ENCODE peak calls at places on chromosomes 3 and 15, in four cellular contexts. J is HepG2, O is K562, D is GM12878. F is an unnamed sample.

GRCh38 chr3:141204343-141204742 is 27.3 kb upstream of the PXYLP1 start:
- DNase-seq in J (no peak), O (no peak), D (no peak), F (no peak)

GRCh38 chr15:95594496-95594895 is 736.0 kb upstream of the NR2F2 start:
- DNase-seq in J (no peak), O (no peak), D (no peak), F (no peak)

GRCh38 chr3:107103786-107104185 is 273.5 kb upstream of the CCDC54 start:
- DNase-seq in J (no peak), O (no peak), D (no peak), F (no peak)

GRCh38 chr15:74364936-74365618 is 2.4 kb downstream of the CYP11A1 start:
- DNase-seq in J (no peak), O (no peak), D (no peak), F (no peak)

GRCh38 chr3:196268270-196269163 is 19.0 kb downstream of the PCYT1A start:
- DNase-seq in J (no peak), O (peak; percentile 55), D (no peak), F (no peak)

GRCh38 chr3:140406655-140407054 is 271.2 kb upstream of the TRIM42 start:
- DNase-seq in J (no peak), O (no peak), D (no peak), F (no peak)

GRCh38 chr3:50639055-50639494 is 22.1 kb downstream of the MAPKAPK3 start:
- DNase-seq in J (no peak), O (no peak), D (no peak), F (no peak)

GRCh38 chr3:12187448-12188327 is 29.0 kb upstream of the TIMP4 start:
- DNase-seq in J (no peak), O (no peak), D (peak; percentile 61), F (no peak)

GRCh38 chr3:193078996-193079731 is 161.5 kb upstream of the MB21D2 start:
- DNase-seq in J (no peak), O (no peak), D (no peak), F (no peak)

GRCh38 chr15:95536638-95537037 is 793.9 kb upstream of the NR2F2 start:
- DNase-seq in J (no peak), O (no peak), D (no peak), F (no peak)

GRCh38 chr15:78909791-78910228 is 35.0 kb downstream of the CTSH start:
- DNase-seq in J (peak; percentile 42), O (peak; percentile 62), D (peak; percentile 26), F (peak; percentile 73)

GRCh38 chr3:157073810-157074209 is 86.1 kb downstream of the CCNL1 start:
- DNase-seq in J (no peak), O (no peak), D (no peak), F (no peak)

GRCh38 chr3:129424185-129424841 is 4.1 kb downstream of the EFCAB12 start:
- DNase-seq in J (peak; percentile 54), O (peak; percentile 66), D (peak; percentile 66), F (no peak)

GRCh38 chr15:78047631-78048409 is 29.7 kb downstream of the TBC1D2B start:
- DNase-seq in J (no peak), O (no peak), D (no peak), F (no peak)

GRCh38 chr3:196569003-196569516 is 600 bp downstream of the FBXO45 start:
- DNase-seq in J (peak; percentile 14), O (peak; percentile 50), D (no peak), F (peak; percentile 32)

DNA sequence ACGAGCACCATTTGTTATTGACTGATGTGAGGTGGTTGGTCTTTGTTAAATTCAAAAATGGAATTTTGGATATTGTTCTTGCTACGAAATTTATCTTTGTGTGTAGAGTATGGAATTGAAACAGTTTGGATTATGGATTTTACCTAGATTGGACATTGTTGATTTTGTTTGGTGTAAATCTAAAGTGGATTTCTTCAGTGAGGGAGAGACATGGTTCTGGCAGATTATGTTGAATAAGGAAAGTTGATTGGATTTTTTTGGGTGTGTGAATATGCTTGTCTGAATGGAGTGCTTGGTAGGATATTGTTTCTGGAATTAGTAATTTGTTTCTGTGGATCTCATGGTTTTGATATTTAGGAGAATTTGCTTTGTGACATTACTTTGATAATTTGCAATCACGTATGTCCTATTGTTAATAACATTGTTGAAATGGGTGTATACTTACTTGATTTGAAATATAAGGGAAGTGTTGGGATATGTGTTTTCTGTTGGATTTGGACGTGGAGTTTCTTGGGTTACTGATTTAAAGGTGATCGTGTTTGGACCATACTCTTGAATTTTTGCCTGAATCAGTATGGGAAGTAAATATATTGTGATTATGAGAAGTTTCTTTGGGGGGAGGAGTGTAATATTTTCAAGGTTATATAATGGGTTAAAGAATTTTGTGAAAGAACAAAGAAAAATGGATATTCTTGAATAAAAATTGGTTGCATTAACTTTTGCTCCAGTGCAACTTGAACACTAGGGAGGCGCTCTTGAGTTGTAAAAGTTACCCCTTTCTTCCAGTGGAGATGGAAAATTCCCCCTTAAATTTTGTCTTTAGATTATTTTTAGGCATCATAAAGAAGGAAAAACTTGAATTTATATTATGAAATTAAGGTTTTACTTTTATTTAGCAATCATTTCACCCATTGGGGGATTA is 875 bp upstream of the CHD2 start:
- DNase-seq in J (no peak), O (peak; percentile 67), D (no peak), F (no peak)
- TF ChIP-seq TARDBP in J (no peak), O (no peak), D (no peak), F (no peak)

DNA sequence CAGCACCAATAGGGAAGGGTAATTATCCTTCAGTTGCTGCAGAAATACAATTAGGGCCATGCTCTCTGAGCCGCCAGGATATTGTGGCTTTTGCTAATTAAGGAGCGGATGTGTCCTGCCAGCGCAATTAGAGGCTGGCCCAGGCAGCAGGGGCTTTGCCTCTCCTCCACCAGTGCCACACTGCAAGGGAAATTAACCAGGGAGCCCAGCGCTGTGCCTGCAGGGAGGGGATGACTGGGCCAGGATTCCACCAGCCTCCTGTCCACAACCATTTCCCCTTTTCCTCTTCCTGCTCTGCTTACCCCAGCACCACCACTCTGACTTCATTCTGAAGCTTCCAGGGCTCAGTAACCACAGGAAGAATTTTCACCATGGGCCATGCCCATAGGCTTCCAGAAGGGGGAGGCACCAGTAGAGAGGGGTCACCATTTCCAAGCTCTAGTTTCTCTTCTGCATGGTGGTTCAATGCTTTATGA is 10.3 kb upstream of the AEN start:
- DNase-seq in J (no peak), O (no peak), D (no peak), F (no peak)
- TF ChIP-seq TARDBP in J (no peak), O (no peak), D (no peak), F (no peak)

GRCh38 chr3:77319711-77320110 is 279.8 kb downstream of the ROBO2 start:
- DNase-seq in J (peak; percentile 15), O (peak; percentile 21), D (no peak), F (peak; percentile 16)
- TF ChIP-seq TARDBP in J (no peak), O (no peak), D (no peak), F (no peak)

GRCh38 chr3:38059148-38059547 is 20.1 kb downstream of the DLEC1 start:
- DNase-seq in J (no peak), O (peak; percentile 14), D (no peak), F (no peak)

GRCh38 chr3:38059597-38059996 is 20.6 kb downstream of the DLEC1 start:
- DNase-seq in J (no peak), O (no peak), D (no peak), F (no peak)

GRCh38 chr3:38051131-38051530 is 12.1 kb downstream of the DLEC1 start:
- DNase-seq in J (no peak), O (no peak), D (no peak), F (no peak)

GRCh38 chr3:38049358-38050126 is 10.5 kb downstream of the DLEC1 start:
- DNase-seq in J (no peak), O (no peak), D (no peak), F (no peak)

DNA sequence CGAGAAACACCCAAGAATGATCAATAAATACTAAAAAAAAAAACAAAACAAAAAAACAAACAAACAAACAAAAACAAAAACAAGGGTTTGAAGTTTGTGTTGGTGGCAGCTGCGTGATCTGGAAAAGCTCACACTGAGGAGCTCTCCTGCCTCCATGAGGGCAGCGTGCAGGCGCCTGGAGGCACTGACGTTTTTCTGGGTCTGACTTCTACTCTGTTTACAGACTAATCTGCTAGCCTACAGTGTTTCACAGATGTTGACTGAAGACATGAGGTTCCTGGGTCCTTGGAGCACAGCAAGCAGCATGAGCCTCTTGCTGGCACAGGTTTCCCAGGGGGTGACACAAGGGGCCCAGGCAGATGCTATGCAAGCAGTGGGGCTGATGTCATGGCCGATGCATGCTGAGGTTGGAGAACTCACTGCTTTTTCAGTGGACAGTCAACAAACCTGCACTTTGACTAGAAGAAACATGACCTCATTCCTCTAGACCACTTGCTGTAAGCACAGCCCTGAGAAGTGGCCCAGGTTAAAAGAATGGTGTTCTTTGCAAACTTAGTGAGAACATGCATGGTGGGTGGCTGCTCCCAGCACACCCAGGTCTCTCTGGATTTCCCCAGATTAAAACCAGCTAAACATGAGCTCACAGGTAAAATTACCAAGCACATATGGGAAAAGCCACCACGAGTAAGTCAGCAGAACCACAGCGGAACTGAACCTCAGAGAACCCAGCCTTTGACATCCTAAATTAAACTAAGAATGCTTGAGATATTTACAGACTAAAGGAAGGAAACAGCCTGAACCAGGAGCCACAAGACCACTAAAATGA is 15.4 kb downstream of the DLEC1 start:
- DNase-seq in J (peak; percentile 66), O (no peak), D (no peak), F (no peak)
- TF ChIP-seq TARDBP in J (no peak), O (no peak), D (no peak), F (no peak)

DNA sequence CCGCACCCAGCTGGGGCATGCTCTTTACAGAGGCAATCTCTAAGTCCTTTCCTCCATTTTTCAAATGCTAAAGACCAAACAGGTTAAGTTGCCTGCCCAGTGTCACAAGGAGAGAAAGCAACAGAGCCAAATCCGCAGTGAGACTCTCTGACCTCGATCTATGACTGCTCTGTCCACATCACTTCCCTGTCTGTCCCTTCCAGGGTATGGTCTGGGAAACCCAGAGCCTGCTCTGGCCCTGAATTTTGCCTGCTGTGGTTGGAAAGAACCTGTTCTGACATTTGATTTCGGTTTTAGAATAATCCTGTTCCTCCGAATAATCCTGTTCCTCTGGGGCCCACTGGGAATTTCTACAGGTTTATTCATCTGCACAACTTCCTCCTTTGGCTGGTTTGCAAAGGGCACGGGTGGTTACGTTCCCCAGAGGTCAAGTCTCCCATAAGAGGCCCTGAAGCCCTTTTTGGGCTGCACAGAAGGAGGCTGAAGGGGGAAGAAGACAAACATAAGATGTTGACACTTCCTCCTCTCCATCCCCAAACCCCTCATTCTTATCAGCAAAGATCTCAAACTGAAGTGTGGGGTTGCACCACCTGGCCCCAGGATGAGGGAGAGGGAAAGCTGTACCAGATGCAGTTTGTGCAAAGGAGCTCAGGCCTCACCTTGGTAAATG is 10.7 kb downstream of the LAMP3 start:
- DNase-seq in J (no peak), O (no peak), D (no peak), F (no peak)
- TF ChIP-seq TARDBP in J (no peak), O (no peak), D (no peak), F (no peak)

GRCh38 chr3:13492048-13492447 is 11.9 kb downstream of the HDAC11 start:
- DNase-seq in J (no peak), O (no peak), D (no peak), F (no peak)
- TF ChIP-seq TARDBP in J (no peak), O (no peak), D (no peak), F (no peak)

DNA sequence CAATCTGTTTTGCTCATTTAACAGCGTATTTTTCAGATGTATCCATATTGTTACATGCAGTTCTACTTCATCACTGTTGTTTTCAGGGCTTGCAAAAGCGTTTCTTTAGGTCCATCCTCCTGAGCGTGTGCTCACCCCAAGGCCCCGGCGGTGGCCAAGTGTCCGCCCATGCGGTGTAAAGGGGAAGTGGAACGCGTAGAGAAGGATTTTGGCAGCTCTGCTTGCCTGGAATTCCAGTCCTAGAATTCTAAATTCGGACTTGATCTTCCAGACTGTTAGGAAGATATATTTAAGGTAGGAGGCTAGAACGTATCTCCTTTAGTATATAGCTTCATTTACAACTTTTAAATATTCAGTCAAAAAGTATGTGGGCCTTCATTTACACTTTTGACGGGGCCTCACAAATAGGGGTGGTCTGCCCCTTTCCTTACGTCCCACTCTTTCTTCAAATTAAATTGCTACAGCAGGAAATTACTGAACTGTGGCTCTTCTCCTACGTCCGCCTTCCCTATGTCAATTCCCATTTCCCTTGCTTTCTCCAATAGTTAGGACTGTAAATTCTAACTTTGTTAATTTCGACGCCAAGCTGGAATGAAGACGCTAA is 609 bp upstream of the TBC1D23 start:
- DNase-seq in J (peak; percentile 35), O (peak; percentile 79), D (no peak), F (no peak)
- TF ChIP-seq TARDBP in J (no peak), O (no peak), D (no peak), F (no peak)